ENCODE peak calls at places on chromosomes 12 and 14, in five cellular contexts. One of them, this sample, is unnamed.

GRCh38 chr14:27026097-27026496 is 428.3 kb upstream of the NOVA1 start:
- DNase-seq in Peyer's patch: no peak
- DNase-seq in DND-41: no peak
- DNase-seq in pancreas: no peak
- DNase-seq in CD4-positive, alpha-beta memory T cell: no peak
- DNase-seq in this sample: no peak

GRCh38 chr12:132668191-132669088 is 18.7 kb downstream of the POLE start:
- DNase-seq in pancreas: no peak
- DNase-seq in DND-41: no peak
- DNase-seq in CD4-positive, alpha-beta memory T cell: no peak
- DNase-seq in Peyer's patch: peak; percentile 39
- DNase-seq in this sample: no peak

GRCh38 chr12:77847665-77848431 is 17.2 kb downstream of the NAV3 start:
- DNase-seq in CD4-positive, alpha-beta memory T cell: no peak
- DNase-seq in pancreas: no peak
- DNase-seq in DND-41: no peak
- DNase-seq in Peyer's patch: no peak
- DNase-seq in this sample: no peak

GRCh38 chr12:124445826-124446225 is 121.6 kb downstream of the NCOR2 start:
- DNase-seq in DND-41: no peak
- DNase-seq in CD4-positive, alpha-beta memory T cell: no peak
- DNase-seq in Peyer's patch: no peak
- DNase-seq in pancreas: no peak
- DNase-seq in this sample: no peak

GRCh38 chr14:35807131-35807961 is 1.7 kb downstream of the RALGAPA1 start:
- DNase-seq in DND-41: no peak
- DNase-seq in CD4-positive, alpha-beta memory T cell: no peak
- DNase-seq in Peyer's patch: no peak
- DNase-seq in pancreas: no peak
- DNase-seq in this sample: no peak

GRCh38 chr14:60090864-60091519 is 731 bp upstream of the PCNX4 start:
- DNase-seq in Peyer's patch: peak; percentile 57
- DNase-seq in DND-41: peak; percentile 41
- DNase-seq in CD4-positive, alpha-beta memory T cell: peak; percentile 26
- DNase-seq in pancreas: peak; percentile 31
- DNase-seq in this sample: no peak

GRCh38 chr14:100651999-100652508 is 64.8 kb upstream of the BEGAIN start:
- DNase-seq in CD4-positive, alpha-beta memory T cell: no peak
- DNase-seq in Peyer's patch: no peak
- DNase-seq in DND-41: no peak
- DNase-seq in pancreas: peak; percentile 81
- DNase-seq in this sample: no peak

GRCh38 chr14:102620413-102620812 is 28.0 kb downstream of the RCOR1 start:
- DNase-seq in pancreas: no peak
- DNase-seq in DND-41: no peak
- DNase-seq in Peyer's patch: no peak
- DNase-seq in CD4-positive, alpha-beta memory T cell: no peak
- DNase-seq in this sample: no peak

GRCh38 chr12:67630373-67631088 is 18.0 kb upstream of the DYRK2 start:
- DNase-seq in DND-41: peak; percentile 95
- DNase-seq in pancreas: no peak
- DNase-seq in CD4-positive, alpha-beta memory T cell: peak; percentile 94
- DNase-seq in Peyer's patch: peak; percentile 52
- DNase-seq in this sample: no peak

GRCh38 chr14:29274890-29275651 is 508.5 kb downstream of the FOXG1 start:
- DNase-seq in pancreas: no peak
- DNase-seq in CD4-positive, alpha-beta memory T cell: no peak
- DNase-seq in Peyer's patch: no peak
- DNase-seq in DND-41: no peak
- DNase-seq in this sample: no peak

GRCh38 chr12:53974084-53975018 is at the start of gene HOTAIR:
- DNase-seq in pancreas: no peak
- DNase-seq in DND-41: no peak
- DNase-seq in CD4-positive, alpha-beta memory T cell: no peak
- DNase-seq in Peyer's patch: no peak
- DNase-seq in this sample: no peak
- H3K27ac ChIP-seq in pancreas: no peak within 1 kb of the TSS
- H3K27ac ChIP-seq in DND-41: no peak within 1 kb of the TSS
- H3K27ac ChIP-seq in CD4-positive, alpha-beta memory T cell: no peak within 1 kb of the TSS
- H3K27ac ChIP-seq in Peyer's patch: no peak within 1 kb of the TSS
- H3K27ac ChIP-seq in this sample: peak within 1 kb of the TSS; percentile 3

GRCh38 chr12:31506907-31507306 is 84.0 kb downstream of the DENND5B start:
- DNase-seq in CD4-positive, alpha-beta memory T cell: no peak
- DNase-seq in Peyer's patch: no peak
- DNase-seq in pancreas: no peak
- DNase-seq in DND-41: no peak
- DNase-seq in this sample: no peak
- H3K4me1 ChIP-seq in CD4-positive, alpha-beta memory T cell: no peaks in the 10 kb centered on the region
- H3K4me1 ChIP-seq in Peyer's patch: no peaks in the 10 kb centered on the region
- H3K4me1 ChIP-seq in pancreas: no peaks in the 10 kb centered on the region
- H3K4me1 ChIP-seq in DND-41: no peaks in the 10 kb centered on the region
- H3K4me1 ChIP-seq in this sample: peaks cover 26% of the 10 kb centered on the region

DNA sequence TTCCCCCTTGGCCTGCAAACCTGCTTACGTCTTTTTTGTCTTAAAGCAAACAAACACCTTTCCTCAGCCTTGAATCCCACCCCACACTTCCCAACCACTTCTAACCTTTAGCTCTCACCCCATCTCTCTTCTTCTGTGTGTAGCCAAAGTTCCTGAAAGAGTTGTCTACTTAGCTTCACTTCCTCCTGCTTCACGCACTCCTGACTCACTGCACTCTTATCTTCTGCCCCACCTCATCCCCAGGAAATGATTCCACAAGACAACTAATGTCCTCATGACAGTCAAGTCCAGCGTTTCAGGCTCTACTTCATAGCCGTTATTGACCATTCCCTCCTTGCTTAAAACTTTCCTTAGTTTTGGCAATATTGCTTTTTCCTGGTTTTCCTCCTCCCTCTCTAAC is 22.4 kb downstream of the EIF2B2 start:
- DNase-seq in pancreas: no peak
- DNase-seq in Peyer's patch: no peak
- DNase-seq in CD4-positive, alpha-beta memory T cell: no peak
- DNase-seq in DND-41: no peak
- DNase-seq in this sample: no peak
- H3K27ac ChIP-seq in pancreas: no peak overlapping the region
- H3K27ac ChIP-seq in Peyer's patch: peak overlapping the region; percentile 33
- H3K27ac ChIP-seq in CD4-positive, alpha-beta memory T cell: no peak overlapping the region
- H3K27ac ChIP-seq in DND-41: no peak overlapping the region
- H3K27ac ChIP-seq in this sample: no peak overlapping the region

GRCh38 chr12:78871566-78871965 is 7.0 kb downstream of the SYT1 start:
- DNase-seq in DND-41: no peak
- DNase-seq in CD4-positive, alpha-beta memory T cell: no peak
- DNase-seq in Peyer's patch: no peak
- DNase-seq in pancreas: no peak
- DNase-seq in this sample: no peak
- H3K4me1 ChIP-seq in DND-41: no peaks in the 10 kb centered on the region
- H3K4me1 ChIP-seq in CD4-positive, alpha-beta memory T cell: no peaks in the 10 kb centered on the region
- H3K4me1 ChIP-seq in Peyer's patch: no peaks in the 10 kb centered on the region
- H3K4me1 ChIP-seq in pancreas: no peaks in the 10 kb centered on the region
- H3K4me1 ChIP-seq in this sample: no peaks in the 10 kb centered on the region

GRCh38 chr12:57090456-57090855 is 1.5 kb downstream of the NAB2 start:
- DNase-seq in DND-41: no peak
- DNase-seq in CD4-positive, alpha-beta memory T cell: no peak
- DNase-seq in Peyer's patch: no peak
- DNase-seq in pancreas: no peak
- DNase-seq in this sample: no peak
- H3K27ac ChIP-seq in DND-41: no peak overlapping the region
- H3K27ac ChIP-seq in CD4-positive, alpha-beta memory T cell: peak overlapping the region; percentile 26
- H3K27ac ChIP-seq in Peyer's patch: peak overlapping the region; percentile 99
- H3K27ac ChIP-seq in pancreas: no peak overlapping the region
- H3K27ac ChIP-seq in this sample: peak overlapping the region; percentile 99

This sample was measured in RWPE2.